ENCODE peak calls at places on chromosomes 6 and 20, in four cellular contexts. E is GM23248; O is activated CD8-positive, alpha-beta memory T cell treated with anti-CD3 and anti-CD28 coated beads, Interleukin-2, amount 50 U/mL, for 4 hours; I is activated CD4-positive, alpha-beta T cell treated with anti-CD3 and anti-CD28 coated beads, Interleukin-2, amount 10 ng/mL, durations not matched to agents 7 days and 5 days. Q is an unnamed sample.

GRCh38 chr6:44161997-44162338 is 3.3 kb downstream of the CAPN11 start:
- DNase-seq in E (peak), O (no peak), I (no peak), Q (peak)

GRCh38 chr20:11777861-11778570 is 139.7 kb upstream of the BTBD3 start:
- DNase-seq in E (peak), O (no peak), I (no peak), Q (no peak)

GRCh38 chr6:32993363-32993973 is 15.9 kb downstream of the HLA-DOA start:
- DNase-seq in E (no peak), O (no peak), I (no peak), Q (no peak)

GRCh38 chr6:99186417-99186816 is 163.1 kb downstream of the FAXC start:
- DNase-seq in E (no peak), O (no peak), I (no peak), Q (no peak)

GRCh38 chr6:30154709-30155521 is 6.1 kb downstream of the TRIM10 start:
- DNase-seq in E (peak), O (no peak), I (no peak), Q (peak)

GRCh38 chr6:126831461-126831860 is 287.0 kb upstream of the RSPO3 start:
- DNase-seq in E (no peak), O (no peak), I (no peak), Q (no peak)

GRCh38 chr6:41439524-41440418 is 104.4 kb downstream of the NCR2 start:
- DNase-seq in E (no peak), O (no peak), I (peak), Q (no peak)

GRCh38 chr6:53326372-53327016 is 22.3 kb downstream of the ELOVL5 start:
- DNase-seq in E (peak), O (no peak), I (no peak), Q (peak)

GRCh38 chr20:31260326-31260932 is 3.0 kb downstream of the DEFB115 start:
- DNase-seq in E (peak), O (no peak), I (no peak), Q (no peak)

GRCh38 chr6:130473886-130474285 is 108.1 kb downstream of the TMEM200A start:
- DNase-seq in E (peak), O (no peak), I (no peak), Q (peak)

GRCh38 chr6:17923401-17923863 is 64.0 kb downstream of the KIF13A start:
- DNase-seq in E (peak), O (no peak), I (no peak), Q (no peak)

GRCh38 chr6:146950351-146950835 is 253.8 kb upstream of the STXBP5 start:
- DNase-seq in E (no peak), O (no peak), I (no peak), Q (no peak)

Q was measured in H54.